ENCODE peak calls at places on chromosome 20, in nine cellular contexts. N is cardiac fibroblast, C is H9, H is GM20000, T is astrocyte, O is testis, B is tibial nerve, M is uterus, F is OCI-LY7. I is an unnamed sample.

GRCh38 chr20:22577515-22578220 is 6.7 kb downstream of the FOXA2 start:
- DNase-seq in N (no peak), C (peak; percentile 77), H (no peak), T (no peak), O (no peak), B (no peak), M (no peak), F (no peak), I (no peak)

GRCh38 chr20:34083137-34083536 is 28.9 kb downstream of the EIF2S2 start:
- DNase-seq in N (peak; percentile 98), C (no peak), H (no peak), T (peak; percentile 98), O (peak; percentile 77), B (peak; percentile 67), M (peak; percentile 27), F (no peak), I (no peak)

GRCh38 chr20:63243604-63244247 is 8.0 kb downstream of the BIRC7 start:
- DNase-seq in N (no peak), C (no peak), H (no peak), T (no peak), O (no peak), B (no peak), M (no peak), F (no peak), I (no peak)

GRCh38 chr20:370151-370600 is 10.4 kb upstream of the TRIB3 start:
- DNase-seq in N (peak; percentile 38), C (no peak), H (no peak), T (no peak), O (no peak), B (no peak), M (no peak), F (no peak), I (no peak)

GRCh38 chr20:57278457-57278856 is 12.0 kb upstream of the BMP7 start:
- DNase-seq in N (no peak), C (no peak), H (no peak), T (no peak), O (no peak), B (no peak), M (no peak), F (no peak), I (no peak)

GRCh38 chr20:54197621-54198604 is 10.0 kb upstream of the PFDN4 start:
- DNase-seq in N (peak; percentile 76), C (no peak), H (no peak), T (no peak), O (no peak), B (no peak), M (no peak), F (peak; percentile 21), I (no peak)

GRCh38 chr20:24918579-24919566 is 30.2 kb upstream of the CST7 start:
- DNase-seq in N (no peak), C (no peak), H (no peak), T (no peak), O (no peak), B (no peak), M (no peak), F (no peak), I (no peak)

GRCh38 chr20:17875106-17875980 is 93.3 kb downstream of the SNX5 start:
- DNase-seq in N (peak; percentile 97), C (no peak), H (no peak), T (peak; percentile 72), O (peak; percentile 96), B (peak; percentile 81), M (peak; percentile 90), F (no peak), I (no peak)

GRCh38 chr20:63635431-63636141 is 8.7 kb upstream of the GMEB2 start:
- DNase-seq in N (no peak), C (no peak), H (no peak), T (no peak), O (no peak), B (no peak), M (no peak), F (peak; percentile 61), I (peak; percentile 91)

GRCh38 chr20:1333462-1334369 is 4.8 kb upstream of the SDCBP2 start:
- DNase-seq in N (no peak), C (peak; percentile 8), H (no peak), T (no peak), O (no peak), B (no peak), M (no peak), F (no peak), I (no peak)

GRCh38 chr20:21189761-21190523 is 64.1 kb downstream of the KIZ start:
- DNase-seq in N (no peak), C (peak; percentile 76), H (no peak), T (no peak), O (no peak), B (no peak), M (no peak), F (no peak), I (no peak)

GRCh38 chr20:63496404-63497120 is 2.3 kb downstream of the EEF1A2 start:
- DNase-seq in N (no peak), C (peak; percentile 35), H (no peak), T (no peak), O (no peak), B (no peak), M (no peak), F (no peak), I (no peak)

GRCh38 chr20:49698477-49698876 is 15.2 kb downstream of the B4GALT5 start:
- DNase-seq in N (no peak), C (no peak), H (no peak), T (no peak), O (no peak), B (no peak), M (no peak), F (no peak), I (no peak)
- TF ChIP-seq CTCF in N (no peak), C (no peak), H (no peak), T (no peak), O (no peak), B (no peak), M (no peak), F (no peak), I (no peak)

DNA sequence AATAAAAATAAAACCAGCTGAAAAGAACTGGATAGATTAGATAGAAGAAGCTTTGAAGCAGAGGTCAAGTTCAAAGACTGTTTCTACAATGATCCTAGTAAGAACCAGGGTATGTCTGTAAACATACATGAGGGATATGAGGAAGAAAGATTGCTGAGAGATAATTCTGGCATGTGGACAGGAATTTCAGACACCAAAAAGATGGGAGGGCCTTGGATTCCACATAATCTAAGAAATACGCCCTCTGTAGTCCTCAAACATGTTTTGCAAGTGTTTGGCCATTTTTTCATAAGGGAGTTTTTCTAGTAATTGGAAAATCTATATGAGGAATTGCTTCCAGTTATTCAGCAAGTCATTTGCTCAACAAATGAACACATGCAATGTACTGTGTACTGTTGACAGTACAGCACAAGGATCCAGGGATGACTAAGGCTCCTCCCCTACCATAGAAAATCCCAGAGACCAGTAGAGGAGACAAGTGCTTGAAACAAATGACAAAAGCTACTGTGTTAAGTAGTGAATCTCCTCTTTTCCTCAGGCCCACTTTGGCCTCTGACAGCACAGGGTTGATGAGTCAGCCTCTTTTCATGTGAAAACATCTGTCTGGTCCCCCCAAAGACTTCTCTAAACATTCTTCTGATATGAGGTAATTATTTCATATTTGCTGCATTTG is 795.9 kb downstream of the MAFB start:
- DNase-seq in N (no peak), C (no peak), H (no peak), T (peak; percentile 82), O (no peak), B (no peak), M (no peak), F (no peak), I (no peak)
- TF ChIP-seq CTCF in N (no peak), C (peak; percentile 35), H (no peak), T (peak; percentile 16), O (no peak), B (no peak), M (no peak), F (no peak), I (no peak)

GRCh38 chr20:44649976-44650375 is 1.5 kb downstream of the ADA start:
- DNase-seq in N (no peak), C (no peak), H (no peak), T (no peak), O (no peak), B (no peak), M (no peak), F (peak; percentile 27), I (no peak)

GRCh38 chr20:44648579-44648978 is 2.9 kb downstream of the ADA start:
- DNase-seq in N (no peak), C (peak; percentile 62), H (no peak), T (no peak), O (no peak), B (no peak), M (no peak), F (peak; percentile 40), I (no peak)

GRCh38 chr20:44650777-44651493 is 564 bp downstream of the ADA start:
- DNase-seq in N (no peak), C (no peak), H (peak; percentile 36), T (no peak), O (no peak), B (no peak), M (no peak), F (peak; percentile 68), I (peak; percentile 61)

GRCh38 chr20:44653536-44653935 is 2.0 kb upstream of the ADA start:
- DNase-seq in N (no peak), C (no peak), H (no peak), T (no peak), O (no peak), B (no peak), M (no peak), F (no peak), I (no peak)

DNA sequence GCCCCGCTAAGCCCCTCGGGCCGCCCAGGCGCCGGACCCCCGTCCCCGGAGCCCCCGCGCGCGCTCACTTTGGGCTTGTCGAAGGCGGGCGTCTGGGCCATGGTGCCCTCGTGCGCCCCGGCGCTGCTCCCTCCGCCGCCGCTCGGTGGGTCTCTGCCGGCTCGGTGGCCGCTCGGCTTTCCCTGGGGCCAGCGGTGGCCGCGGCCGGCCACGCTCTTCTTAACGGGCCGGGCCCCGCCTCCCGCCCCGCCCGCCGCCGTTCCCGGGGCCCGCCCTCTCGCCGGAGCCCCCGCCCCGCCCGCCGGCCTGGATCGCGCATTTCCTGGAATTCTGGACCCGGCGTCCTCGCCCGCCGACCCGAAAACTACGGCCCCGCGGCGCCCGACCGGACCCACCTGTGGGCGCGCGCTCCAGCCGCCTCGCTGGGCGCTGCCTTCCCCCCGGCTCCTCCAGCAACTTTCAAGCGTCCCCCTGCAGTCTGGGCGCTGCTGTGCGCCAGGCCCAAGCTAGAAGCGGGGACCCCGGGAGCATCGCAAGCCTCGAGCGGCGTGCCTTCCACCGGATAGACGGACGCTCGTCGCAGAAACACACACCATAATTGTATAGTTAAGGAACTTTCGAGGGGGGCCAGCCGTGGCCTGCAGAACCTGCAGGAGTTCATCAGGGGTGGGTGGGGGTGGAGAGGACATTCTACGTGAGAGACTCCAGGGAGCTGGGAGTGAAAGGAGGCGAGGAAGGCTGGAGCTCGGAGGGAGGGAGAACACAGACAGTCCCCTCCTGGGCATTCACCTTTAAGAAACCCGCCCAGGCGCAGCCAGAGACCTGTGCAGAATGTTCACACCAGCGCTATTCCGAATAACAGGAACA is at the start of gene ADA:
- DNase-seq in N (peak; percentile 63), C (peak; percentile 61), H (peak; percentile 77), T (peak; percentile 15), O (peak; percentile 64), B (no peak), M (peak; percentile 56), F (peak; percentile 78), I (peak; percentile 67)
- TF ChIP-seq CTCF in N (peak; percentile 10), C (no peak), H (no peak), T (no peak), O (no peak), B (no peak), M (peak; percentile 18), F (no peak), I (no peak)

DNA sequence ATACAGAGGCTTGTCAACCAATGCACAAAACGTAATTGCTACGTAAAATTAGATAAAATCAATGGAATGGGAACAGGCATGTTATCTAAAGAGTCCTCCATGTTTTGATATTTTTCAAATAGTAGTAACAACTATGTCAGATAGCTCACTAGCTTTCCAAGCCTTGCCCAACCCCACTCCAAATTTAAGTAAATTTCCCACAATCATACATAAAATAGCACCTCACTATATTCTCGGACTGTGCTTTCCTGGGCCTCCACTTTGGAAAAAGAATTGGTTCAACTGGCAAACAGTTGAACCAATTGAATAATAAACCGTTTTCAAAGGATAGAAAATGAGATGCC is 3.6 kb downstream of the HAO1 start:
- DNase-seq in N (no peak), C (no peak), H (no peak), T (no peak), O (no peak), B (no peak), M (no peak), F (no peak), I (no peak)
- TF ChIP-seq CTCF in N (no peak), C (no peak), H (no peak), T (no peak), O (no peak), B (no peak), M (no peak), F (peak; percentile 53), I (no peak)